ENCODE peak calls at places on chromosomes 13 and 19, in four cellular contexts. F, B, R and Q are unnamed samples.

GRCh38 chr13:99996177-99996705 is 14.7 kb downstream of the ZIC2 start:
- DNase-seq in B (no peak), R (peak), F (no peak), Q (peak)

GRCh38 chr19:50897191-50897607 is 14.0 kb downstream of the KLK4 start:
- DNase-seq in B (no peak), R (no peak), F (no peak), Q (no peak)

GRCh38 chr13:36973621-36974268 is 25.4 kb downstream of the ALG5 start:
- DNase-seq in F (no peak), R (no peak), B (no peak), Q (no peak)

GRCh38 chr13:30355405-30355741 is 48.0 kb upstream of the KATNAL1 start:
- DNase-seq in F (no peak), B (peak), R (peak), Q (peak)

GRCh38 chr13:75861786-75862185 is 225.7 kb downstream of the LMO7 start:
- DNase-seq in F (no peak), R (no peak), B (no peak), Q (no peak)

GRCh38 chr19:55304279-55304978 is 20.6 kb downstream of the BRSK1 start:
- DNase-seq in B (peak), R (peak), F (no peak), Q (peak)

GRCh38 chr19:44644391-44645016 is 794 bp downstream of the PVR start:
- DNase-seq in B (peak), F (no peak), R (peak), Q (peak)

GRCh38 chr13:70237131-70237530 is 128.9 kb upstream of the KLHL1 start:
- DNase-seq in B (no peak), F (no peak), R (no peak), Q (no peak)

GRCh38 chr13:92716749-92717148 is 509.9 kb upstream of the GPC6 start:
- DNase-seq in R (peak), F (no peak), B (no peak), Q (no peak)

GRCh38 chr19:40241809-40242384 is 15.4 kb upstream of the CCNP start:
- DNase-seq in F (no peak), R (no peak), B (no peak), Q (no peak)

GRCh38 chr13:42728507-42729180 is 52.7 kb upstream of the FAM216B start:
- DNase-seq in R (no peak), F (no peak), B (no peak), Q (no peak)

GRCh38 chr19:49255674-49256073 is 69.3 kb downstream of the SLC6A16 start:
- DNase-seq in F (no peak), B (no peak), R (no peak), Q (no peak)

GRCh38 chr19:49637865-49638350 is 2.0 kb downstream of the RRAS start:
- DNase-seq in R (peak), F (no peak), B (peak), Q (peak)

GRCh38 chr19:40666803-40667438 is 23.5 kb downstream of the NUMBL start:
- DNase-seq in F (no peak), R (no peak), B (no peak), Q (no peak)

GRCh38 chr19:17872251-17873001 is 681 bp downstream of the SLC5A5 start:
- DNase-seq in R (peak), B (no peak), F (no peak), Q (no peak)

GRCh38 chr19:29531458-29532025 is 5.7 kb downstream of the VSTM2B start:
- DNase-seq in B (no peak), F (no peak), R (no peak), Q (no peak)

GRCh38 chr13:51637852-51638496 is 53.7 kb downstream of the WDFY2 start:
- DNase-seq in R (no peak), F (no peak), B (no peak), Q (peak)

GRCh38 chr13:28568286-28568685 is 73.4 kb upstream of the FLT1 start:
- DNase-seq in R (no peak), B (no peak), F (no peak), Q (no peak)

GRCh38 chr19:36796714-36796999 is 24.1 kb upstream of the ZNF850 start:
- DNase-seq in R (no peak), F (no peak), B (no peak), Q (no peak)
- H3K4me2 ChIP-seq in R (peak), F (no peak), B (peak), Q (no peak)

DNA sequence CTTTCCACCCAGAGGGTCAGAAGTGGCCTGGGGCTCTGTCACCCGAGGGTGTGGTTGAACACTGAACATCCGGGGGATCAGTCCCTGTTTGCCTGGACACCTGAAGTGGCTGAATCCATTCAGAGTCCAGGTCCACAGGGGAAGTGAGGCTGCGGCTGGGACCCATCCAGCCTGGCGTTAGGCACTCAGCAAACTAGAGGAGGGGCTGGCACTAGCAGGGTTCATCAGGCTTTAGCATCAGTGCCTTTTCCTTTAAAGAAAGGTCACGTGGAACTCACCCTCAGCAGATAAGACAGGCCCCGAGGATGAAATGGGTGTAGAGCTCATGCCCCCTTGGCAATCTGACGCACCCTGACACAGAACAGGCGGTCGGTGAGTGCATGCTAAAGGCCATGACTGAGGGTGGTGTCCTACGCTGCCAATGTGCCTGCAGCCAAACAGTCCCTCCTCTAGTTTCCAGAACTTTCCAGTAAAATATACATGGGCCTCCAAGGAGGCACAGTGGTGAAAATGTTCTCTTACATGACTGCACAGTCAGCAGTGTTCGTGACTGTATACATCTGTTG is 72.4 kb upstream of the ARHGEF7 start:
- DNase-seq in R (no peak), F (no peak), B (no peak), Q (no peak)
- TF ChIP-seq CTCF in R (no peak), F (no peak), B (no peak), Q (no peak)

GRCh38 chr13:112783946-112784500 is 94.2 kb downstream of the ATP11A start:
- DNase-seq in R (no peak), B (peak), F (no peak), Q (no peak)
- H3K4me2 ChIP-seq in R (no peak), B (no peak), F (no peak), Q (no peak)

GRCh38 chr19:12750851-12751250 is 740 bp upstream of the BEST2 start:
- DNase-seq in F (no peak), R (no peak), B (no peak), Q (no peak)
- TF ChIP-seq CTCF in F (no peak), R (no peak), B (no peak), Q (no peak)